ENCODE peak calls at places on chromosomes 12 and 14, in five cellular contexts. V is right lobe of liver, D is vagina, G is suprapubic skin, T is prostate gland. I is an unnamed sample.

GRCh38 chr12:34396006-34396860 is 373.9 kb downstream of the ALG10 start:
- DNase-seq in V (peak), T (peak), D (peak), G (peak), I (no peak)

GRCh38 chr14:39173198-39173597 is 1.9 kb upstream of the PNN start:
- DNase-seq in G (no peak), V (no peak), T (no peak), D (no peak), I (no peak)

GRCh38 chr12:30420561-30420960 is 275.1 kb downstream of the IPO8 start:
- DNase-seq in G (no peak), T (no peak), V (no peak), D (no peak), I (no peak)

GRCh38 chr12:126537961-126538530 is 1472.8 kb downstream of the AACS start:
- DNase-seq in G (no peak), T (no peak), V (no peak), D (no peak), I (no peak)

GRCh38 chr12:117105902-117106301 is 6.7 kb upstream of the TESC start:
- DNase-seq in V (no peak), T (peak), G (no peak), D (no peak), I (peak)

GRCh38 chr12:7512528-7512927 is 9.0 kb upstream of the CD163 start:
- DNase-seq in D (no peak), G (no peak), T (no peak), V (peak), I (no peak)

GRCh38 chr12:115869604-115870003 is 407.9 kb downstream of the MED13L start:
- DNase-seq in D (no peak), V (no peak), T (no peak), G (no peak), I (no peak)

GRCh38 chr12:80761818-80762217 is 45.1 kb downstream of the MYF5 start:
- DNase-seq in G (no peak), T (no peak), V (no peak), D (no peak), I (no peak)

GRCh38 chr14:50270932-50271331 is 39.6 kb upstream of the SOS2 start:
- DNase-seq in T (no peak), D (no peak), G (no peak), V (no peak), I (no peak)

GRCh38 chr14:53875337-53875897 is 81.2 kb downstream of the BMP4 start:
- DNase-seq in V (no peak), D (no peak), G (no peak), T (no peak), I (no peak)
- H3K27ac ChIP-seq in V (no peak), D (no peak), G (peak), T (no peak), I (peak)

DNA sequence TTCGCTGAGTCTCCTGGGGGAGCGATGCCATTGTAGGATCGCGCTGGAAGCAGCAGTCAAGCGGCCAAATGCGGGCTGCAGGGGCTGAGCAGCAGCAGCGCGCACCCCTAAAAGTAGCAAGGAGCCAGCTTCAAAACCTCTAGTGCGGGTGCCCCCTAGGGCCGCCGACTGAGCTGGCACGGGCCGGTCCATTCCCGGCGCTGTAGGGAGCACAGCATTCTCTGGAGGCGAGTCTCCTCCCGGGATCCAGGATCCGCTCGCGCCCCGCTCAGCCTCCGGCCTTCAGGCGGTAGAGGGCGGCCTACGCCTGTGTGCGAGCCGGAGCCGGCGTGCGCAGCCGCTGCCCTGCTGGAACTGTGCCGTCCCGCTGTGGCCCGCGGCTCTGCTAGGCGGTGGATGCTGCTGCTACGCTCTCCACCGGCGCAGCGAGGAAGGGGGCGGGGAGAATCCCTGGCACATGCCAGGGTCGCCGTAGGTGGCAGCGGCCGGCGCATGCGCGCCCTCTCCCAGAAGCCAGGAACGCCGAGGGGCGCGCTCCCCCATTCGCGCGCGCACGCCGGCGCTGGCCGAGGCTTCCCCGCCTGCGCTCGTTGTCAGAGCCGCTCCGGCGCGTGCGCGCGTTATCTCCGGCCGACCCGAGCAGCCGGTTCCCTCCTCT is at the start of gene FUT8:
- DNase-seq in T (peak), V (peak), G (peak), D (peak), I (peak)
- TF ChIP-seq POLR2A in T (peak), V (peak), G (peak), D (no peak), I (peak)

GRCh38 chr12:123390415-123391093 is 6.6 kb downstream of the KMT5A start:
- DNase-seq in T (peak), G (no peak), D (no peak), V (no peak), I (no peak)

GRCh38 chr12:123387508-123388217 is 3.7 kb downstream of the KMT5A start:
- DNase-seq in T (no peak), G (no peak), D (no peak), V (no peak), I (no peak)

GRCh38 chr12:123389560-123390351 is 5.8 kb downstream of the KMT5A start:
- DNase-seq in T (peak), V (peak), G (peak), D (no peak), I (no peak)

GRCh38 chr12:123388948-123389559 is 5.1 kb downstream of the KMT5A start:
- DNase-seq in G (no peak), T (no peak), D (no peak), V (no peak), I (no peak)

DNA sequence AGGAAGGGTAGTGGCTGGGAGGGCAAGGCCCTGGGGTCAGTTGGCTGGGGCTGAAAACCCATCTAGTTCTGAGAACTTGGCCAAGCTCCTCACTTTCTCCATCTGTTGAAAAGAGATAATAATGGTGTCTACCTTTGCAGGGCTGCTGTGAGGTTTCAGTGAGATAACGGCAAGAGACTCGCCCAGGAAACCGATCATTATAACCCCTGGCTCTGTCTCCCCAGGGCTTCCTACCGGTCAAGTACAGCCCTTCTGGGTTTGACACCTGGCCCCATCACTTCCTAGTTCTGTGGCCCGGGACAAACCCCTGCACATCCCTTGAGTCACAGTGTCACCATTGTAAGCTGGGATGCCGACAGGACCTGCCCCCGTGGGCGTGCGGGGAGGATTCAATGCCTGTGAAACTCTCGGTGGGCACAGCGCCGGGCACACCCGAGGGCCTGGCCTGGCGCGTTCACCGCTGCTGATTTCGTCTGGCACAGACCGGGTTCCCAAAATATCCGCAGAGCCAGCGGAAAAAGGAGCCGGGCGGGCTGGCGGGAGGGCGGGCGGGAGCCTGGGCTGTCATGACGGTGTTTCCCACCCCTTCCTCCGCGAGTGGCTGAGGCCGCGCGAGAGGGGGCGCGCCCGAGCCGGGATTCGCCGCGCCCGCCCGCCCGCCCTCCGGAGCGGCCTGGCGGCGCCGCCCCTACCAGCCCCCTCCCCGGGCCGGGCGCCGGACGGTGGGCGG is 4.5 kb downstream of the KMT5A start:
- DNase-seq in D (no peak), G (peak), T (peak), V (peak), I (peak)
- TF ChIP-seq CTCF in D (no peak), G (peak), T (peak), V (no peak), I (no peak)

GRCh38 chr14:25046301-25046943 is 3.5 kb downstream of the STXBP6 start:
- DNase-seq in T (no peak), V (no peak), G (no peak), D (no peak), I (no peak)

GRCh38 chr14:25050494-25051170 is 685 bp upstream of the STXBP6 start:
- DNase-seq in T (peak), D (no peak), V (no peak), G (no peak), I (no peak)

GRCh38 chr14:25049559-25050493 is at the start of gene STXBP6:
- DNase-seq in T (peak), V (peak), D (no peak), G (no peak), I (no peak)

GRCh38 chr14:25048170-25049126 is 1.5 kb downstream of the STXBP6 start:
- DNase-seq in T (peak), G (no peak), D (no peak), V (no peak), I (no peak)

DNA sequence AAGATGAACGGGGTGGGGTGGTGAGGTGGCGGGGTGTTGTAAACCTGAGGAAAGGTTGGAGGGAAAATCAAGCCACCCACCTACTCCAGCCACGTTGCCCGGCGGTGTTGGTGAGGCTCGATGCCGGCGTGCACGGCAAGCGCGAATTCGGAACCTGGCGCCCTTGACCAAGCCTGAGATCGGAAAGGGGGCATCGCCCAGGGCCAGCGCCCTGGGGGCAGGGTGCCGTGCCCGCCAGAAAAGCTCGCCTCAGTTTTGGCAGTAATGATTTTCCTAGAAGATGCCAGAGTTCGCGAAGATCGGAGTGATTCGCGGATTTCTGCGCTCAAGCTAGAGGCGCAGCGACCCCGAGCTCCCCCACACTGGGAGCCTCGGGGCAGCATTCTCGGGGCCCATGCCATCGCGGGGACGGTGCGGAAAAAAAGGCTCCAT is 804 bp downstream of the STXBP6 start:
- DNase-seq in V (no peak), T (peak), G (no peak), D (no peak), I (no peak)
- H3K27ac ChIP-seq in V (no peak), T (peak), G (peak), D (peak), I (no peak)

DNA sequence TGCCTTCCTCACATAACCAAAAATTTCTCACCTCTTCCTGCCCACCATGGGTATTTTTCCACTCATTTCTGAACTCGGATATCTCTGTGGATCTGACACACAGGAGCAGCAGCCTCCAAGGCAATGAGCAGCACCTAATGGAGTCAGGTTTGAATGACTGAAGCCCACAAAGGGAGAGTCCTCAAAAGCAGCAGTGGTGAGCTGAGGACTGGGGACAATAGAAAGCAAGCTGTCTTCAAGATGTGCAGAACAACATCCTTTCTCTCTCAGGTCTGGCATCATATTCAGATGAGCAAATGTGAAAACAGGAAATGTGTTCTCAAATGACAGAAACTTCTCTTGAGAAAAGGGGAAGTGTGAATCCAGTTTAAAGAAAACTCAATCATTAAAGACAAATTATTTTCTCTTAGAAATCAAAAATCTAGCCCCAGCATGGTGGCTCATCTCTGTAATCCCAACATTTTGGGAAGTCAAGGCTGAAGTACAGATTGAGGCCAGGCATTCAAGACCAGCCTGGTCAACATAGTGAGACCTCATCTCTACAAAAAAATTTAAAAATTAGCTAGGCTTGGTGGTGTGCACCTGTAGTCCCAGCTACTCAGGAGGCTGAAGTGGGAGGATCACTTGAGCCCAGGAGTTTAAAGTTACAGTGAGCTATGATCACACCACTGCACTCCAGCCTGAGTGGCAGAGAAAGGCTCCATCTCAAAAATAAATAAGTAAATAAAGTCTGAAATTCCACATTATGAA is 54.2 kb downstream of the C12orf42 start:
- DNase-seq in D (no peak), G (no peak), V (no peak), T (no peak), I (no peak)
- TF ChIP-seq POLR2A in D (no peak), G (no peak), V (no peak), T (no peak), I (no peak)

GRCh38 chr12:58247633-58248032 is 306.3 kb downstream of the ATP23 start:
- DNase-seq in T (no peak), V (no peak), G (no peak), D (no peak), I (no peak)
- TF ChIP-seq CTCF in T (no peak), V (no peak), G (no peak), D (no peak), I (no peak)

GRCh38 chr14:23610090-23610814 is 25.9 kb upstream of the DHRS2 start:
- DNase-seq in G (no peak), D (no peak), V (peak), T (no peak), I (no peak)

GRCh38 chr14:23610815-23611289 is 25.3 kb upstream of the DHRS2 start:
- DNase-seq in G (no peak), V (no peak), D (no peak), T (no peak), I (no peak)

GRCh38 chr14:23608454-23608853 is 27.7 kb upstream of the DHRS2 start:
- DNase-seq in V (peak), G (no peak), D (no peak), T (no peak), I (no peak)

GRCh38 chr14:23605931-23606585 is 27.5 kb upstream of the JPH4 start:
- DNase-seq in D (no peak), V (no peak), G (no peak), T (no peak), I (no peak)

GRCh38 chr14:23609001-23609400 is 27.2 kb upstream of the DHRS2 start:
- DNase-seq in G (no peak), V (no peak), D (no peak), T (no peak), I (no peak)
- H3K27ac ChIP-seq in G (no peak), V (no peak), D (no peak), T (no peak), I (no peak)

I was measured in breast epithelium.